ENCODE peak calls at places on chromosomes 1 and 21, in ten cellular contexts. K, G, F, D, J, E, P, U, R and Z are unnamed samples.

GRCh38 chr1:115337276-115337632 is 795 bp downstream of the NGF start:
- DNase-seq in K (peak; percentile 68), P (no peak), F (peak; percentile 60), D (no peak), E (no peak), J (no peak), U (no peak), R (no peak), G (no peak), Z (no peak)

GRCh38 chr1:53342735-53343470 is 15.0 kb upstream of the LRP8 start:
- DNase-seq in D (no peak), U (no peak), J (no peak), F (peak; percentile 24), G (no peak), R (no peak), P (no peak), K (peak; percentile 14), E (no peak), Z (peak; percentile 62)

GRCh38 chr21:21740207-21740606 is 742.0 kb downstream of the NCAM2 start:
- DNase-seq in F (no peak), D (no peak), P (no peak), J (no peak), K (no peak), E (no peak), G (no peak), R (no peak), U (no peak), Z (no peak)

GRCh38 chr21:32306021-32306780 is 7.5 kb downstream of the MRAP start:
- DNase-seq in J (no peak), D (no peak), G (peak; percentile 84), R (no peak), U (no peak), F (no peak), K (no peak), P (no peak), E (no peak), Z (peak; percentile 61)

GRCh38 chr1:214549604-214550338 is 1.6 kb downstream of the PTPN14 start:
- DNase-seq in G (no peak), F (no peak), D (no peak), P (peak; percentile 62), K (no peak), J (no peak), U (no peak), R (peak; percentile 31), E (no peak), Z (peak; percentile 61)

GRCh38 chr1:161013104-161013590 is 7.8 kb downstream of the F11R start:
- DNase-seq in J (no peak), G (no peak), E (no peak), K (no peak), D (no peak), R (no peak), P (peak; percentile 21), U (no peak), F (no peak), Z (no peak)

GRCh38 chr1:37020653-37021277 is 13.6 kb downstream of the GRIK3 start:
- DNase-seq in K (no peak), G (peak; percentile 2), F (no peak), D (no peak), P (no peak), U (no peak), J (no peak), E (no peak), R (no peak), Z (no peak)

GRCh38 chr1:32696041-32696440 is 6.5 kb downstream of the SYNC start:
- DNase-seq in U (no peak), F (peak; percentile 13), G (no peak), P (no peak), J (no peak), R (no peak), E (no peak), D (no peak), K (no peak), Z (peak; percentile 56)

GRCh38 chr1:59025201-59025600 is 241.4 kb upstream of the JUN start:
- DNase-seq in G (no peak), P (peak; percentile 77), R (no peak), F (no peak), K (no peak), E (no peak), U (no peak), D (no peak), J (no peak), Z (peak; percentile 34)

GRCh38 chr1:225746361-225747179 is 31.1 kb upstream of the SRP9 start:
- DNase-seq in F (peak; percentile 87), G (peak; percentile 66), E (peak; percentile 84), J (no peak), P (peak; percentile 90), K (peak; percentile 76), R (peak; percentile 70), U (peak; percentile 58), D (peak; percentile 33), Z (peak; percentile 90)

GRCh38 chr21:26806734-26807372 is 38.4 kb downstream of the ADAMTS1 start:
- DNase-seq in P (peak; percentile 81), E (no peak), U (no peak), J (no peak), K (no peak), R (no peak), D (no peak), F (no peak), G (no peak), Z (no peak)

GRCh38 chr1:43979528-43980254 is 681 bp downstream of the B4GALT2 start:
- DNase-seq in K (peak; percentile 72), G (peak; percentile 33), J (no peak), P (peak; percentile 41), F (no peak), D (no peak), U (no peak), E (peak; percentile 46), R (peak; percentile 83), Z (peak; percentile 99)

GRCh38 chr1:210372931-210373627 is 44.4 kb downstream of the HHAT start:
- DNase-seq in U (no peak), K (no peak), J (no peak), F (no peak), R (no peak), G (no peak), D (no peak), P (no peak), E (no peak), Z (no peak)

GRCh38 chr1:214747050-214747615 is 144.1 kb downstream of the CENPF start:
- DNase-seq in P (no peak), G (no peak), K (no peak), E (no peak), F (no peak), U (no peak), R (no peak), J (no peak), D (no peak), Z (no peak)

GRCh38 chr1:80509965-80510522 is 1290.7 kb upstream of the ADGRL2 start:
- DNase-seq in R (peak; percentile 2), E (no peak), P (no peak), G (no peak), J (no peak), U (no peak), K (no peak), F (no peak), D (no peak), Z (no peak)

GRCh38 chr1:184387871-184388670 is 1.2 kb downstream of the C1orf21 start:
- DNase-seq in P (peak; percentile 89), E (peak; percentile 86), J (no peak), K (peak; percentile 67), D (no peak), R (peak; percentile 85), G (peak; percentile 54), U (peak; percentile 44), F (peak; percentile 72), Z (peak; percentile 88)

GRCh38 chr1:116178837-116179236 is 67.6 kb downstream of the MAB21L3 start:
- DNase-seq in G (no peak), D (no peak), E (no peak), U (no peak), R (no peak), F (no peak), K (no peak), P (no peak), J (no peak), Z (no peak)

GRCh38 chr1:221845650-221846371 is 103.9 kb upstream of the DUSP10 start:
- DNase-seq in G (peak; percentile 6), F (peak; percentile 71), R (peak; percentile 64), J (no peak), P (peak; percentile 94), D (no peak), E (peak; percentile 81), K (no peak), U (peak; percentile 30), Z (no peak)

GRCh38 chr1:196160066-196160795 is 448.0 kb downstream of the KCNT2 start:
- DNase-seq in D (no peak), G (no peak), K (no peak), U (no peak), F (no peak), R (no peak), J (no peak), E (no peak), P (peak; percentile 82), Z (no peak)

GRCh38 chr1:1031659-1032245 is 11.8 kb downstream of the AGRN start:
- DNase-seq in R (no peak), G (no peak), P (no peak), K (no peak), F (no peak), J (no peak), D (no peak), E (no peak), U (no peak), Z (no peak)

GRCh38 chr1:92210701-92211100 is 7.0 kb upstream of the C1orf146 start:
- DNase-seq in F (no peak), K (no peak), G (no peak), P (peak; percentile 64), R (no peak), J (no peak), E (no peak), D (no peak), U (no peak), Z (peak; percentile 50)

GRCh38 chr1:245843101-245843500 is 664.0 kb downstream of the SMYD3 start:
- DNase-seq in K (no peak), D (no peak), E (no peak), J (no peak), U (no peak), F (no peak), G (no peak), R (no peak), P (no peak), Z (no peak)

GRCh38 chr1:14334336-14335176 is 263.9 kb upstream of the KAZN start:
- DNase-seq in G (no peak), K (no peak), F (no peak), D (no peak), P (no peak), U (no peak), J (no peak), R (no peak), E (no peak), Z (no peak)

GRCh38 chr21:45539796-45540600 is 2.2 kb downstream of the SLC19A1 start:
- DNase-seq in E (no peak), R (no peak), G (no peak), F (peak; percentile 46), K (peak; percentile 55), D (no peak), P (no peak), J (no peak), U (peak; percentile 15), Z (peak; percentile 89)

GRCh38 chr1:38835230-38835827 is 24.2 kb downstream of the RRAGC start:
- DNase-seq in K (no peak), R (peak; percentile 66), P (peak; percentile 87), U (no peak), D (peak; percentile 86), E (peak; percentile 89), F (no peak), J (peak; percentile 70), G (no peak), Z (peak; percentile 81)

GRCh38 chr1:3052501-3052900 is 16.5 kb upstream of the PRDM16 start:
- DNase-seq in D (no peak), P (no peak), J (no peak), F (peak; percentile 38), E (no peak), R (no peak), K (peak; percentile 45), U (no peak), G (no peak), Z (peak; percentile 11)

GRCh38 chr1:95033843-95034242 is 38.9 kb downstream of the ALG14 start:
- DNase-seq in D (no peak), K (no peak), J (no peak), U (no peak), E (no peak), F (no peak), R (no peak), P (peak; percentile 52), G (no peak), Z (peak; percentile 27)

GRCh38 chr1:183896466-183897026 is 91.6 kb downstream of the RGL1 start:
- DNase-seq in G (no peak), F (no peak), E (no peak), K (no peak), D (no peak), J (no peak), P (peak; percentile 49), U (no peak), R (no peak), Z (no peak)